ENCODE peak calls at places on chromosomes 7 and 10, in four cellular contexts. One of them, this sample, is unnamed.

GRCh38 chr7:114949227-114949626 is 27.3 kb downstream of the MDFIC start:
- DNase-seq in skeletal muscle cell: no peak
- DNase-seq in WERI-Rb-1: no peak
- DNase-seq in NCI-H1105 treated with DMSO at 0.1 percent for 48 hours: no peak
- DNase-seq in this sample: no peak

GRCh38 chr7:20269726-20270125 is 52.5 kb upstream of the MACC1 start:
- DNase-seq in WERI-Rb-1: no peak
- DNase-seq in NCI-H1105 treated with DMSO at 0.1 percent for 48 hours: no peak
- DNase-seq in skeletal muscle cell: peak; percentile 38
- DNase-seq in this sample: no peak

GRCh38 chr7:99456288-99456687 is 9.7 kb downstream of the ATP5MF start:
- DNase-seq in NCI-H1105 treated with DMSO at 0.1 percent for 48 hours: no peak
- DNase-seq in skeletal muscle cell: no peak
- DNase-seq in WERI-Rb-1: no peak
- DNase-seq in this sample: no peak

GRCh38 chr7:11513460-11513859 is 318.5 kb downstream of the THSD7A start:
- DNase-seq in skeletal muscle cell: no peak
- DNase-seq in NCI-H1105 treated with DMSO at 0.1 percent for 48 hours: no peak
- DNase-seq in WERI-Rb-1: no peak
- DNase-seq in this sample: no peak

GRCh38 chr10:128091636-128092210 is 34.5 kb downstream of the MKI67 start:
- DNase-seq in NCI-H1105 treated with DMSO at 0.1 percent for 48 hours: no peak
- DNase-seq in WERI-Rb-1: no peak
- DNase-seq in skeletal muscle cell: no peak
- DNase-seq in this sample: no peak

GRCh38 chr7:141053626-141054025 is 20.2 kb upstream of the TMEM178B start:
- DNase-seq in WERI-Rb-1: no peak
- DNase-seq in NCI-H1105 treated with DMSO at 0.1 percent for 48 hours: no peak
- DNase-seq in skeletal muscle cell: no peak
- DNase-seq in this sample: no peak

GRCh38 chr7:17746131-17746530 is 194.2 kb downstream of the SNX13 start:
- DNase-seq in NCI-H1105 treated with DMSO at 0.1 percent for 48 hours: no peak
- DNase-seq in WERI-Rb-1: no peak
- DNase-seq in skeletal muscle cell: no peak
- DNase-seq in this sample: no peak

GRCh38 chr7:130489140-130489967 is 2.5 kb upstream of the MEST start:
- DNase-seq in WERI-Rb-1: no peak
- DNase-seq in skeletal muscle cell: peak; percentile 26
- DNase-seq in NCI-H1105 treated with DMSO at 0.1 percent for 48 hours: peak; percentile 26
- DNase-seq in this sample: no peak

GRCh38 chr10:78805176-78805575 is 263.6 kb upstream of the ZMIZ1 start:
- DNase-seq in skeletal muscle cell: peak; percentile 86
- DNase-seq in NCI-H1105 treated with DMSO at 0.1 percent for 48 hours: no peak
- DNase-seq in WERI-Rb-1: no peak
- DNase-seq in this sample: no peak

GRCh38 chr7:28855538-28856217 is 102.5 kb downstream of the TRIL start:
- DNase-seq in NCI-H1105 treated with DMSO at 0.1 percent for 48 hours: no peak
- DNase-seq in WERI-Rb-1: no peak
- DNase-seq in skeletal muscle cell: peak; percentile 92
- DNase-seq in this sample: no peak

GRCh38 chr10:130516141-130516540 is 379.9 kb downstream of the GLRX3 start:
- DNase-seq in WERI-Rb-1: no peak
- DNase-seq in skeletal muscle cell: no peak
- DNase-seq in NCI-H1105 treated with DMSO at 0.1 percent for 48 hours: no peak
- DNase-seq in this sample: no peak

GRCh38 chr10:130686680-130687300 is 550.6 kb downstream of the GLRX3 start:
- DNase-seq in skeletal muscle cell: no peak
- DNase-seq in NCI-H1105 treated with DMSO at 0.1 percent for 48 hours: peak; percentile 41
- DNase-seq in WERI-Rb-1: peak; percentile 69
- DNase-seq in this sample: peak; percentile 28